ENCODE peak calls at places on chromosome 1, in four cellular contexts. One of them, this sample, is unnamed.

GRCh38 chr1:22133247-22133927 is 9.5 kb downstream of the WNT4 start:
- DNase-seq in islet precursor cell: no peak
- DNase-seq in thyroid gland: peak; percentile 62
- DNase-seq in neural progenitor cell: peak; percentile 42
- DNase-seq in this sample: no peak

GRCh38 chr1:204450461-204451257 is 39.0 kb upstream of the PPP1R15B start:
- DNase-seq in islet precursor cell: no peak
- DNase-seq in thyroid gland: no peak
- DNase-seq in neural progenitor cell: peak; percentile 24
- DNase-seq in this sample: peak; percentile 25

GRCh38 chr1:85200367-85200869 is 398 bp downstream of the SYDE2 start:
- DNase-seq in neural progenitor cell: peak; percentile 73
- DNase-seq in thyroid gland: peak; percentile 41
- DNase-seq in islet precursor cell: peak; percentile 81
- DNase-seq in this sample: peak; percentile 59

GRCh38 chr1:210568631-210569030 is 239.9 kb downstream of the HHAT start:
- DNase-seq in thyroid gland: no peak
- DNase-seq in islet precursor cell: no peak
- DNase-seq in neural progenitor cell: no peak
- DNase-seq in this sample: no peak

GRCh38 chr1:156495401-156496140 is 5.0 kb downstream of the MEF2D start:
- DNase-seq in neural progenitor cell: no peak
- DNase-seq in islet precursor cell: no peak
- DNase-seq in thyroid gland: peak; percentile 26
- DNase-seq in this sample: peak; percentile 64

GRCh38 chr1:54835131-54835898 is 34.2 kb upstream of the TTC22 start:
- DNase-seq in islet precursor cell: no peak
- DNase-seq in thyroid gland: no peak
- DNase-seq in neural progenitor cell: no peak
- DNase-seq in this sample: no peak

GRCh38 chr1:85274969-85275453 is 1.4 kb downstream of the BCL10 start:
- DNase-seq in neural progenitor cell: no peak
- DNase-seq in thyroid gland: no peak
- DNase-seq in islet precursor cell: no peak
- DNase-seq in this sample: no peak

GRCh38 chr1:81781749-81782148 is 19.0 kb upstream of the ADGRL2 start:
- DNase-seq in neural progenitor cell: no peak
- DNase-seq in islet precursor cell: no peak
- DNase-seq in thyroid gland: no peak
- DNase-seq in this sample: no peak

GRCh38 chr1:199859525-199859924 is 168.0 kb upstream of the NR5A2 start:
- DNase-seq in neural progenitor cell: no peak
- DNase-seq in islet precursor cell: no peak
- DNase-seq in thyroid gland: no peak
- DNase-seq in this sample: no peak

GRCh38 chr1:27099904-27100796 is 54.8 kb downstream of the SLC9A1 start:
- DNase-seq in thyroid gland: no peak
- DNase-seq in islet precursor cell: no peak
- DNase-seq in neural progenitor cell: peak; percentile 41
- DNase-seq in this sample: no peak

GRCh38 chr1:40582121-40582520 is 50.7 kb downstream of the ZNF684 start:
- DNase-seq in thyroid gland: no peak
- DNase-seq in islet precursor cell: no peak
- DNase-seq in neural progenitor cell: no peak
- DNase-seq in this sample: no peak